ENCODE peak calls at places on chromosomes 2 and 18, in four cellular contexts. One of them, this sample, is unnamed.

GRCh38 chr2:222609391-222609790 is 46.5 kb downstream of the FARSB start:
- DNase-seq in mesenchymal stem cell: no peak
- DNase-seq in H9: no peak
- DNase-seq in IMR-90: peak; percentile 3
- DNase-seq in this sample: no peak

GRCh38 chr2:109222825-109223471 is 93.9 kb downstream of the SH3RF3 start:
- DNase-seq in mesenchymal stem cell: no peak
- DNase-seq in H9: peak; percentile 52
- DNase-seq in IMR-90: no peak
- DNase-seq in this sample: peak; percentile 50

GRCh38 chr2:227657204-227657845 is 9.3 kb upstream of the SCYGR5 start:
- DNase-seq in mesenchymal stem cell: peak; percentile 10
- DNase-seq in H9: no peak
- DNase-seq in IMR-90: peak; percentile 19
- DNase-seq in this sample: no peak

GRCh38 chr2:238104521-238105311 is 4.6 kb downstream of the ESPNL start:
- DNase-seq in mesenchymal stem cell: no peak
- DNase-seq in H9: peak; percentile 31
- DNase-seq in IMR-90: no peak
- DNase-seq in this sample: no peak

GRCh38 chr2:233953106-233953801 is 36.1 kb downstream of the TRPM8 start:
- DNase-seq in mesenchymal stem cell: no peak
- DNase-seq in H9: no peak
- DNase-seq in IMR-90: no peak
- DNase-seq in this sample: no peak

GRCh38 chr18:54671291-54671881 is 80.3 kb downstream of the DYNAP start:
- DNase-seq in mesenchymal stem cell: peak; percentile 53
- DNase-seq in H9: no peak
- DNase-seq in IMR-90: peak; percentile 42
- DNase-seq in this sample: peak; percentile 27

GRCh38 chr2:241030883-241031282 is 32.5 kb downstream of the SNED1 start:
- DNase-seq in mesenchymal stem cell: no peak
- DNase-seq in H9: no peak
- DNase-seq in IMR-90: no peak
- DNase-seq in this sample: no peak

GRCh38 chr2:70796247-70796646 is 5.8 kb upstream of the FIGLA start:
- DNase-seq in mesenchymal stem cell: no peak
- DNase-seq in H9: no peak
- DNase-seq in IMR-90: no peak
- DNase-seq in this sample: peak; percentile 54

GRCh38 chr2:46562451-46562841 is 83.1 kb downstream of the TMEM247 start:
- DNase-seq in mesenchymal stem cell: no peak
- DNase-seq in H9: no peak
- DNase-seq in IMR-90: no peak
- DNase-seq in this sample: no peak

GRCh38 chr18:68428026-68428425 is 286.9 kb downstream of the TMX3 start:
- DNase-seq in mesenchymal stem cell: peak; percentile 90
- DNase-seq in H9: no peak
- DNase-seq in IMR-90: peak; percentile 93
- DNase-seq in this sample: peak; percentile 34

GRCh38 chr2:208244422-208244821 is 10.4 kb downstream of the IDH1 start:
- DNase-seq in mesenchymal stem cell: no peak
- DNase-seq in H9: no peak
- DNase-seq in IMR-90: no peak
- DNase-seq in this sample: no peak

GRCh38 chr18:57437433-57437781 is 2.2 kb downstream of the ONECUT2 start:
- DNase-seq in mesenchymal stem cell: no peak
- DNase-seq in H9: peak; percentile 61
- DNase-seq in IMR-90: no peak
- DNase-seq in this sample: peak; percentile 69

GRCh38 chr2:186595219-186595618 is 5.4 kb downstream of the ITGAV start:
- DNase-seq in mesenchymal stem cell: no peak
- DNase-seq in H9: no peak
- DNase-seq in IMR-90: peak; percentile 24
- DNase-seq in this sample: peak; percentile 44

GRCh38 chr2:136164377-136164776 is 46.4 kb upstream of the CXCR4 start:
- DNase-seq in mesenchymal stem cell: no peak
- DNase-seq in H9: peak; percentile 34
- DNase-seq in IMR-90: no peak
- DNase-seq in this sample: no peak

GRCh38 chr2:95056461-95057459 is 31.3 kb downstream of the MAL start:
- DNase-seq in mesenchymal stem cell: no peak
- DNase-seq in H9: no peak
- DNase-seq in IMR-90: peak; percentile 13
- DNase-seq in this sample: no peak

GRCh38 chr2:95059656-95060370 is 34.3 kb downstream of the MAL start:
- DNase-seq in mesenchymal stem cell: no peak
- DNase-seq in H9: peak; percentile 17
- DNase-seq in IMR-90: no peak
- DNase-seq in this sample: no peak

GRCh38 chr2:95058989-95059601 is 33.6 kb downstream of the MAL start:
- DNase-seq in mesenchymal stem cell: no peak
- DNase-seq in H9: no peak
- DNase-seq in IMR-90: no peak
- DNase-seq in this sample: no peak

GRCh38 chr2:95057535-95058453 is 32.3 kb downstream of the MAL start:
- DNase-seq in mesenchymal stem cell: no peak
- DNase-seq in H9: no peak
- DNase-seq in IMR-90: no peak
- DNase-seq in this sample: no peak

GRCh38 chr2:95058466-95058988 is 33.0 kb downstream of the MAL start:
- DNase-seq in mesenchymal stem cell: no peak
- DNase-seq in H9: no peak
- DNase-seq in IMR-90: no peak
- DNase-seq in this sample: no peak
- H3K27ac ChIP-seq in mesenchymal stem cell: no peak overlapping the region
- H3K27ac ChIP-seq in H9: no peak overlapping the region
- H3K27ac ChIP-seq in IMR-90: no peak overlapping the region
- H3K27ac ChIP-seq in this sample: no peak overlapping the region

GRCh38 chr18:48951448-48952286 is 902 bp upstream of the SMAD7 start:
- DNase-seq in mesenchymal stem cell: peak; percentile 94
- DNase-seq in H9: peak; percentile 90
- DNase-seq in IMR-90: peak; percentile 86
- DNase-seq in this sample: peak; percentile 97

GRCh38 chr18:48954837-48955527 is 4.2 kb upstream of the SMAD7 start:
- DNase-seq in mesenchymal stem cell: no peak
- DNase-seq in H9: peak; percentile 23
- DNase-seq in IMR-90: no peak
- DNase-seq in this sample: no peak

GRCh38 chr18:48953096-48953706 is 2.4 kb upstream of the SMAD7 start:
- DNase-seq in mesenchymal stem cell: no peak
- DNase-seq in H9: peak; percentile 25
- DNase-seq in IMR-90: no peak
- DNase-seq in this sample: no peak

GRCh38 chr18:48950536-48951447 is at the start of gene SMAD7:
- DNase-seq in mesenchymal stem cell: peak; percentile 47
- DNase-seq in H9: peak; percentile 22
- DNase-seq in IMR-90: no peak
- DNase-seq in this sample: no peak

GRCh38 chr18:48952287-48953095 is 1.7 kb upstream of the SMAD7 start:
- DNase-seq in mesenchymal stem cell: peak; percentile 94
- DNase-seq in H9: peak; percentile 84
- DNase-seq in IMR-90: peak; percentile 86
- DNase-seq in this sample: peak; percentile 95
- H4K8ac ChIP-seq in mesenchymal stem cell: peak overlapping the region; percentile 93
- H4K8ac ChIP-seq in H9: no peak overlapping the region
- H4K8ac ChIP-seq in IMR-90: peak overlapping the region; percentile 83
- H4K8ac ChIP-seq in this sample: no peak overlapping the region

GRCh38 chr18:9835112-9835755 is 50.5 kb upstream of the TXNDC2 start:
- DNase-seq in mesenchymal stem cell: no peak
- DNase-seq in H9: peak; percentile 72
- DNase-seq in IMR-90: no peak
- DNase-seq in this sample: peak; percentile 91

GRCh38 chr18:9835796-9836195 is 50.0 kb upstream of the TXNDC2 start:
- DNase-seq in mesenchymal stem cell: no peak
- DNase-seq in H9: peak; percentile 21
- DNase-seq in IMR-90: no peak
- DNase-seq in this sample: no peak

GRCh38 chr18:9831723-9832199 is 54.0 kb upstream of the TXNDC2 start:
- DNase-seq in mesenchymal stem cell: no peak
- DNase-seq in H9: no peak
- DNase-seq in IMR-90: no peak
- DNase-seq in this sample: no peak

GRCh38 chr18:9832871-9833270 is 52.9 kb upstream of the TXNDC2 start:
- DNase-seq in mesenchymal stem cell: no peak
- DNase-seq in H9: no peak
- DNase-seq in IMR-90: no peak
- DNase-seq in this sample: no peak

DNA sequence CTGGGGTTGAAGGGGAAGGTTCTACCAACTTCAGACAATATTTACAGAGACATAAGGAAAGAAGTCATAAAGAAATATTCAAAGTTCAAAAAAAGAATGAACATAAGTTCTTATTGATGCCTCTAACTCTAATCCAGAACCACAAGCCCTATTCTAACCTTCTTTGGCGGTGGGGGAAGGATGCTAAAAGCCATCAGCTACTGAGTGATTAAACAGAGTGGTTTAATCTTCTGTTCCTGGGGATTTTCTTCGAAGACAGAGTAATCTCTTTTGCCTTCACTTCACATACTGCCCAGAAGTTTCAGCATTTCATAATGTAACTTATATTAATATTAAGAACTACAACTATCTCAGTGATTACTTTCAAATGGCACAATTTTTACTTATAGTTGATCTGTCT is 51.2 kb upstream of the TXNDC2 start:
- DNase-seq in mesenchymal stem cell: no peak
- DNase-seq in H9: no peak
- DNase-seq in IMR-90: no peak
- DNase-seq in this sample: no peak
- H2BK5ac ChIP-seq in mesenchymal stem cell: no peak overlapping the region
- H2BK5ac ChIP-seq in H9: no peak overlapping the region
- H2BK5ac ChIP-seq in IMR-90: no peak overlapping the region
- H2BK5ac ChIP-seq in this sample: no peak overlapping the region

DNA sequence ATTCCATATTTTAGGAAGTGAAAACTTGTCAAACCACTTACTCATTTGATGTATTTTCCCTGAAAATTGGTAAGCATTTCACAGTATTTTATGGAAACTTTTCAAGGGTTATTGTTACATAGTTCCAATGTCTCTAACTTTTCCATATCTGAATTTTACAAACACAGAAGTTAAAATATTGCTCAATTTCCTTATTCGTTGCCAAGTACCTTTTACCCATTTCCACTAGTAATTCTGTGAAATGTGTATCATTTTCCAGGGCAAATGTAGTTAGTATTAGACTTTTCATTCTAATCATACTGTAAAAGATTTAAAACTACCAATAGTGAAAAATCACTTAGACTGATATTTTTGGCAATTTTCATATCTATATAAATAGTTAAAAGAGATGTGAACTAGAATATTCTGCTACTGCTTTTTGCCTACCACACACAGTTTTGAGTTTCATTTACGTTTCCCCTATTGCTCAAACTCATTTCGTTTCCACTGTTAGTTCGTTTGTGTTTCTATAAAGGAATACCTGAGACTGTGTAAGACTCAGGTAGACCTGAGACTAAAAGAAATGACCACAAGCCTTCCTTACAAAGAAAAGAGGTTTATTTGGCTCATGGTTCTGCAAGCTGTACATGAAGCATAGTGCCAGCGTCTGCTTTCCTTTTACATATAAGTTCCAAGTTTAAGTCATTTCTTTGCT is 86.3 kb downstream of the PMS1 start:
- DNase-seq in mesenchymal stem cell: no peak
- DNase-seq in H9: no peak
- DNase-seq in IMR-90: no peak
- DNase-seq in this sample: no peak
- H3K27ac ChIP-seq in mesenchymal stem cell: no peak overlapping the region
- H3K27ac ChIP-seq in H9: no peak overlapping the region
- H3K27ac ChIP-seq in IMR-90: no peak overlapping the region
- H3K27ac ChIP-seq in this sample: no peak overlapping the region

DNA sequence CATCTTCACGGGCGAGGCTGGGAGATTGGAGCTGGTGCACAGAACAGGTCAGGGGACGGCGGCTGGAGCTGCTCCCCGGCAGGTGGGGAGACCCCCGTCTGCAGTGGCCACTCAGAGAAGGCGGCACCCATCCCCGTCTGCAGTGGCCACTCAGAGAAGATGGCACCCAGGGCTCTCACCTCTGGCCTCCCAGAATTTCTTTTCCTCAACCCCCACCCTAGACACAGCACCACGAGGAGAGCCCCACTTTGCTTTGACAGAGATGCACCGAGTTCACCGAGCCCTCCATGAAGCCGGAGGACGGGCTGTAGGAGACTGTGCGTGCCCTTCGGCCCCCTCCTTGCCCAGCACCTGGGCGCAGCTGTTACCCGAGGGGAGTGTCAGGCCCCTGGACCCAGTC is 201.6 kb upstream of the SALL3 start:
- DNase-seq in mesenchymal stem cell: no peak
- DNase-seq in H9: no peak
- DNase-seq in IMR-90: no peak
- DNase-seq in this sample: no peak
- H4K8ac ChIP-seq in mesenchymal stem cell: no peak overlapping the region
- H4K8ac ChIP-seq in H9: no peak overlapping the region
- H4K8ac ChIP-seq in IMR-90: no peak overlapping the region
- H4K8ac ChIP-seq in this sample: no peak overlapping the region